ENCODE peak calls at places on chromosome 15, in nine cellular contexts. J is SW480; R is AG08396; X is astrocyte; F is CD8-positive, alpha-beta memory T cell; I is NCI-H69; E is AG08395; Y is AG10803; O is endodermal cell. L is an unnamed sample.

GRCh38 chr15:83365370-83365938 is 81.0 kb upstream of the BNC1 start:
- DNase-seq in Y (peak), X (peak), E (peak), F (no peak), J (no peak), R (peak), I (peak), O (peak), L (no peak)

GRCh38 chr15:59657635-59658125 is 365 bp upstream of the GTF2A2 start:
- DNase-seq in I (no peak), J (no peak), F (no peak), Y (no peak), R (no peak), E (no peak), X (no peak), O (no peak), L (no peak)

GRCh38 chr15:101355678-101356464 is 60.8 kb upstream of the SNRPA1 start:
- DNase-seq in I (no peak), E (no peak), R (no peak), X (no peak), F (no peak), Y (no peak), O (no peak), J (no peak), L (no peak)

GRCh38 chr15:73586006-73586654 is 47.1 kb downstream of the NPTN start:
- DNase-seq in O (no peak), R (no peak), Y (no peak), E (no peak), F (no peak), X (peak), J (no peak), I (no peak), L (no peak)

GRCh38 chr15:80405970-80406369 is 1.8 kb downstream of the ARNT2 start:
- DNase-seq in J (no peak), O (no peak), F (no peak), Y (no peak), I (no peak), X (no peak), E (no peak), R (no peak), L (no peak)

GRCh38 chr15:100849021-100849831 is 30.4 kb upstream of the ALDH1A3 start:
- DNase-seq in Y (peak), F (peak), E (peak), R (peak), O (no peak), I (peak), X (peak), J (peak), L (peak)

GRCh38 chr15:97979131-97979502 is 18.6 kb downstream of the ARRDC4 start:
- DNase-seq in Y (no peak), J (no peak), R (no peak), F (no peak), E (no peak), I (no peak), X (no peak), O (no peak), L (no peak)

GRCh38 chr15:99019558-99020540 is 12.3 kb upstream of the PGPEP1L start:
- DNase-seq in E (peak), Y (peak), X (peak), R (no peak), I (no peak), J (peak), O (no peak), F (no peak), L (no peak)

GRCh38 chr15:58830556-58830955 is 59.5 kb downstream of the MINDY2 start:
- DNase-seq in E (no peak), O (no peak), Y (no peak), I (no peak), F (no peak), X (no peak), J (no peak), R (no peak), L (no peak)

GRCh38 chr15:60973637-60974415 is 255.3 kb downstream of the RORA start:
- DNase-seq in E (peak), R (no peak), F (no peak), X (peak), I (no peak), Y (peak), J (no peak), O (peak), L (no peak)

GRCh38 chr15:39394534-39394933 is 186.3 kb upstream of the THBS1 start:
- DNase-seq in Y (no peak), F (no peak), O (no peak), E (no peak), J (no peak), R (no peak), I (no peak), X (no peak), L (no peak)

GRCh38 chr15:42024303-42024702 is 3.5 kb upstream of the PLA2G4E start:
- DNase-seq in E (no peak), J (no peak), R (no peak), I (no peak), O (no peak), Y (no peak), F (no peak), X (no peak), L (no peak)

GRCh38 chr15:100115711-100116090 is 226.1 kb downstream of the ADAMTS17 start:
- DNase-seq in I (no peak), F (no peak), X (peak), R (peak), O (no peak), E (peak), Y (peak), J (peak), L (no peak)

GRCh38 chr15:64740361-64741170 is 34.8 kb downstream of the RBPMS2 start:
- DNase-seq in J (no peak), E (peak), F (no peak), X (peak), O (no peak), R (peak), I (peak), Y (peak), L (no peak)

GRCh38 chr15:41813426-41813825 is 14.5 kb upstream of the JMJD7 start:
- DNase-seq in E (no peak), Y (no peak), J (no peak), F (no peak), R (no peak), X (no peak), O (no peak), I (no peak), L (no peak)

GRCh38 chr15:52440414-52440813 is 88.3 kb downstream of the MYO5A start:
- DNase-seq in O (no peak), R (no peak), J (peak), X (peak), Y (peak), F (no peak), E (no peak), I (no peak), L (no peak)

GRCh38 chr15:72271895-72272212 is 500 bp downstream of the PARP6 start:
- DNase-seq in O (peak), I (peak), Y (peak), R (peak), F (no peak), X (peak), J (peak), E (peak), L (no peak)

GRCh38 chr15:54256190-54256589 is 277.9 kb downstream of the UNC13C start:
- DNase-seq in E (no peak), Y (no peak), F (no peak), I (no peak), X (no peak), R (no peak), O (no peak), J (no peak), L (no peak)

GRCh38 chr15:57782731-57783130 is 76.2 kb downstream of the POLR2M start:
- DNase-seq in R (no peak), I (no peak), J (no peak), O (no peak), Y (no peak), F (no peak), E (no peak), X (no peak), L (no peak)

GRCh38 chr15:41499109-41499851 is 5.6 kb downstream of the ITPKA start:
- DNase-seq in F (no peak), I (peak), R (no peak), X (no peak), Y (no peak), O (no peak), E (no peak), J (no peak), L (no peak)

GRCh38 chr15:73985101-73985873 is 6.8 kb downstream of the STOML1 start:
- DNase-seq in O (no peak), Y (peak), I (no peak), J (peak), F (no peak), R (no peak), E (no peak), X (peak), L (peak)

GRCh38 chr15:66291816-66292215 is 1.6 kb upstream of the DIS3L start:
- DNase-seq in Y (peak), F (no peak), R (peak), E (peak), J (no peak), X (no peak), O (no peak), I (peak), L (no peak)

GRCh38 chr15:47744973-47745372 is 27.7 kb downstream of the SEMA6D start:
- DNase-seq in Y (no peak), F (no peak), E (no peak), J (no peak), I (no peak), O (no peak), R (no peak), X (no peak), L (no peak)

GRCh38 chr15:42577514-42578031 is 2.2 kb downstream of the STARD9 start:
- DNase-seq in F (no peak), Y (peak), X (peak), O (peak), E (peak), R (peak), I (peak), J (no peak), L (no peak)

GRCh38 chr15:72285927-72286516 is 13.7 kb upstream of the PARP6 start:
- DNase-seq in E (peak), R (peak), F (peak), J (peak), O (peak), X (no peak), Y (peak), I (peak), L (peak)

GRCh38 chr15:74817370-74817737 is 4.7 kb downstream of the LMAN1L start:
- DNase-seq in Y (peak), E (peak), O (peak), J (no peak), F (no peak), I (peak), X (no peak), R (peak), L (no peak)

GRCh38 chr15:85789496-85789875 is 5.2 kb downstream of the KLHL25 start:
- DNase-seq in Y (no peak), F (no peak), E (no peak), X (no peak), O (no peak), J (no peak), R (no peak), I (no peak), L (no peak)

GRCh38 chr15:63277044-63277892 is at the start of gene APH1B:
- DNase-seq in E (peak), J (peak), X (peak), Y (peak), F (peak), I (peak), R (peak), O (peak), L (peak)

GRCh38 chr15:39997031-39997430 is 42.0 kb downstream of the SRP14 start:
- DNase-seq in J (no peak), I (no peak), Y (peak), X (peak), O (no peak), F (no peak), E (peak), R (no peak), L (no peak)

GRCh38 chr15:82832601-82833209 is 23.3 kb downstream of the WHAMM start:
- DNase-seq in R (peak), F (no peak), O (no peak), X (peak), Y (peak), E (peak), J (peak), I (no peak), L (no peak)

GRCh38 chr15:63752075-63752684 is 81.6 kb downstream of the HERC1 start:
- DNase-seq in X (peak), E (peak), Y (peak), I (peak), J (peak), F (peak), R (peak), O (peak), L (peak)

GRCh38 chr15:37898385-37898784 is 36.1 kb upstream of the TMCO5A start:
- DNase-seq in J (no peak), R (no peak), X (no peak), Y (no peak), O (no peak), F (no peak), E (no peak), I (no peak), L (no peak)

GRCh38 chr15:84748274-84749110 is at the start of gene ZNF592:
- DNase-seq in F (peak), E (peak), X (peak), I (peak), Y (peak), J (peak), O (peak), R (peak), L (peak)